ENCODE peak calls at places on chromosomes 4 and X, in four cellular contexts. D is H9, X is HTR-8/SVneo, K is amniotic stem cell. A is an unnamed sample.

GRCh38 chr4:110211007-110211769 is 12.8 kb upstream of the ELOVL6 start:
- DNase-seq in D (no peak), X (peak), K (peak), A (no peak)

GRCh38 chr4:1297023-1297395 is 7.3 kb downstream of the MAEA start:
- DNase-seq in X (no peak), D (no peak), K (no peak), A (no peak)

GRCh38 chr4:173317003-173317402 is 17.2 kb downstream of the HMGB2 start:
- DNase-seq in D (peak), X (no peak), K (no peak), A (peak)

GRCh38 chr4:62225972-62226371 is 1025.8 kb downstream of the ADGRL3 start:
- DNase-seq in D (no peak), X (no peak), K (no peak), A (no peak)

GRCh38 chr4:73721419-73721818 is 18.9 kb upstream of the CXCL8 start:
- DNase-seq in D (no peak), K (peak), X (no peak), A (no peak)

GRCh38 chrX:12978205-12979010 is 3.5 kb downstream of the TMSB4X start:
- DNase-seq in D (peak), X (no peak), K (peak), A (peak)

GRCh38 chr4:163344147-163345050 is 707 bp downstream of the NPY5R start:
- DNase-seq in X (peak), D (peak), K (no peak), A (peak)

GRCh38 chrX:121085612-121086010 is 38.2 kb downstream of the GLUD2 start:
- DNase-seq in K (no peak), D (no peak), X (no peak), A (no peak)

GRCh38 chrX:48025561-48025960 is 18.8 kb downstream of the SPACA5 start:
- DNase-seq in K (no peak), X (peak), D (peak), A (peak)

GRCh38 chr4:5890063-5890727 is 2.7 kb downstream of the CRMP1 start:
- DNase-seq in K (no peak), X (no peak), D (peak), A (peak)

GRCh38 chrX:115234220-115234557 is 293 bp upstream of the LRCH2 start:
- DNase-seq in D (no peak), X (no peak), K (no peak), A (no peak)

GRCh38 chr4:27381806-27382205 is 521.2 kb downstream of the STIM2 start:
- DNase-seq in K (no peak), X (no peak), D (no peak), A (no peak)

GRCh38 chr4:39068907-39069306 is 6.9 kb downstream of the KLHL5 start:
- DNase-seq in D (no peak), X (no peak), K (no peak), A (no peak)

GRCh38 chrX:31266172-31267076 is 194.6 kb upstream of the FTHL17 start:
- DNase-seq in X (peak), K (no peak), D (peak), A (peak)

GRCh38 chr4:188138227-188138626 is 1.0 kb upstream of the TRIML1 start:
- DNase-seq in D (no peak), X (no peak), K (no peak), A (no peak)

A was measured in endodermal cell.